ENCODE peak calls at places on chromosomes 5 and 9, in four cellular contexts. V is NCI-H345, E is gastrocnemius medialis, Z is head of caudate nucleus. C is an unnamed sample.
A peak's percentile ranks its signal among the peaks of the same experiment; 100 is the strongest.

GRCh38 chr5:180494510-180495181 is 467 bp downstream of the CNOT6 start:
- DNase-seq in V (peak; percentile 57), E (peak; percentile 8), Z (peak; percentile 56), C (peak; percentile 92)

GRCh38 chr5:10009802-10010201 is 239.9 kb downstream of the ATPSCKMT start:
- DNase-seq in V (no peak), E (no peak), Z (no peak), C (no peak)

GRCh38 chr5:115809946-115810345 is 6.5 kb downstream of the CDO1 start:
- DNase-seq in V (no peak), E (no peak), Z (no peak), C (no peak)

GRCh38 chr9:33439731-33440130 is 7.7 kb downstream of the AQP3 start:
- DNase-seq in V (no peak), E (no peak), Z (no peak), C (no peak)

GRCh38 chr5:154370119-154370518 is 75.7 kb upstream of the SAP30L start:
- DNase-seq in V (no peak), E (no peak), Z (no peak), C (no peak)

GRCh38 chr5:13976223-13976622 is 31.7 kb upstream of the DNAH5 start:
- DNase-seq in V (no peak), E (no peak), Z (no peak), C (no peak)

GRCh38 chr5:99141534-99142135 is 212.8 kb upstream of the CHD1 start:
- DNase-seq in V (no peak), E (no peak), Z (no peak), C (no peak)

GRCh38 chr9:69131682-69132081 is 42.4 kb upstream of the TJP2 start:
- DNase-seq in V (no peak), E (peak; percentile 17), Z (no peak), C (no peak)

GRCh38 chr5:160311491-160312138 is 749 bp downstream of the CCNJL start:
- DNase-seq in V (no peak), E (no peak), Z (no peak), C (peak; percentile 45)

GRCh38 chr9:136245194-136246150 is at the start of gene QSOX2:
- DNase-seq in V (peak; percentile 94), E (peak; percentile 73), Z (peak; percentile 88), C (peak; percentile 85)

GRCh38 chr5:174625591-174626365 is 98.6 kb upstream of the MSX2 start:
- DNase-seq in V (peak; percentile 14), E (no peak), Z (no peak), C (no peak)

GRCh38 chr5:172133359-172134029 is 54.5 kb downstream of the STK10 start:
- DNase-seq in V (no peak), E (no peak), Z (peak; percentile 57), C (no peak)

GRCh38 chr5:8943301-8943700 is 602.6 kb downstream of the SEMA5A start:
- DNase-seq in V (no peak), E (no peak), Z (no peak), C (no peak)

GRCh38 chr5:103258957-103259704 is 568 bp downstream of the MACIR start:
- DNase-seq in V (peak; percentile 61), E (peak; percentile 8), Z (peak; percentile 71), C (peak; percentile 94)

C was measured in upper lobe of left lung.